ENCODE peak calls at places on chromosome 20, in five cellular contexts. X is left colon; K is lower leg skin; Z is stimulated activated CD8-positive, alpha-beta memory T cell treated with anti-CD3 and anti-CD28 coated beads, Interleukin-2, amount 100 ng/mL, for 1 hour; F is nucleus accumbens. E is an unnamed sample.

GRCh38 chr20:63626424-63627128 is at the start of gene GMEB2:
- DNase-seq in Z (peak), K (peak), F (peak), X (peak), E (peak)

GRCh38 chr20:63102720-63103375 is 96.1 kb upstream of the BHLHE23 start:
- DNase-seq in X (peak), K (peak), Z (peak), F (peak), E (peak)

GRCh38 chr20:47126709-47127108 is 229.8 kb downstream of the ZMYND8 start:
- DNase-seq in K (no peak), Z (no peak), F (no peak), X (no peak), E (no peak)

GRCh38 chr20:45924391-45925261 is 9.9 kb upstream of the PCIF1 start:
- DNase-seq in K (no peak), X (peak), Z (no peak), F (no peak), E (no peak)

GRCh38 chr20:46312075-46312944 is 4.0 kb upstream of the CDH22 start:
- DNase-seq in X (no peak), F (no peak), Z (no peak), K (no peak), E (no peak)

GRCh38 chr20:59829415-59830106 is 103.9 kb downstream of the SYCP2 start:
- DNase-seq in X (no peak), K (peak), Z (no peak), F (peak), E (peak)

GRCh38 chr20:57682184-57683038 is 27.4 kb downstream of the PMEPA1 start:
- DNase-seq in F (no peak), X (no peak), Z (no peak), K (no peak), E (peak)

GRCh38 chr20:33894798-33895197 is 83.7 kb downstream of the CHMP4B start:
- DNase-seq in F (no peak), Z (no peak), K (no peak), X (no peak), E (no peak)

GRCh38 chr20:36645998-36646397 is at the start of gene SLA2:
- DNase-seq in K (peak), X (peak), F (no peak), Z (peak), E (no peak)

GRCh38 chr20:44997668-44998067 is 31.4 kb downstream of the STK4 start:
- DNase-seq in X (no peak), K (no peak), F (no peak), Z (no peak), E (no peak)

GRCh38 chr20:7085448-7085847 is 318.0 kb downstream of the BMP2 start:
- DNase-seq in F (no peak), Z (no peak), K (no peak), X (peak), E (no peak)

GRCh38 chr20:46117704-46118467 is at the start of gene CD40:
- DNase-seq in X (peak), F (peak), Z (peak), K (peak), E (no peak)

GRCh38 chr20:50304883-50305635 is 114.4 kb downstream of the CEBPB start:
- DNase-seq in Z (no peak), F (no peak), X (peak), K (peak), E (no peak)

GRCh38 chr20:38127920-38128528 is 37.0 kb downstream of the TGM2 start:
- DNase-seq in X (peak), F (no peak), K (peak), Z (no peak), E (no peak)

GRCh38 chr20:10603971-10604864 is 69.6 kb downstream of the JAG1 start:
- DNase-seq in K (peak), F (no peak), Z (no peak), X (no peak), E (no peak)

GRCh38 chr20:848218-848617 is 14.7 kb downstream of the FAM110A start:
- DNase-seq in X (no peak), F (no peak), Z (no peak), K (no peak), E (no peak)

GRCh38 chr20:10665027-10665561 is 8.7 kb downstream of the JAG1 start:
- DNase-seq in F (no peak), K (peak), Z (no peak), X (no peak), E (no peak)

E was measured in occipital lobe.